ENCODE peak calls at places on chromosomes 1 and 21, in eight cellular contexts. G is ovary; A is WTC11; M is CD4-positive, alpha-beta T cell; T is GM23338; W is foreskin fibroblast; J is HCT116; S is GM20000. R is an unnamed sample.

GRCh38 chr1:180916771-180917170 is 4.1 kb downstream of the KIAA1614 start:
- DNase-seq in G (no peak), A (no peak), M (no peak), T (no peak), W (no peak), J (no peak), S (peak; percentile 19), R (no peak)

GRCh38 chr1:202745313-202745888 is 35.1 kb upstream of the SYT2 start:
- DNase-seq in G (no peak), A (no peak), M (no peak), T (no peak), W (no peak), J (no peak), S (no peak), R (no peak)

GRCh38 chr1:58180537-58180936 is 366.0 kb downstream of the OMA1 start:
- DNase-seq in G (no peak), A (no peak), M (no peak), T (no peak), W (no peak), J (no peak), S (no peak), R (no peak)

GRCh38 chr1:51871351-51871975 is 7.1 kb downstream of the NRDC start:
- DNase-seq in G (no peak), A (no peak), M (no peak), T (no peak), W (no peak), J (no peak), S (no peak), R (no peak)

GRCh38 chr1:36508257-36508656 is 25.5 kb upstream of the CSF3R start:
- DNase-seq in G (no peak), A (no peak), M (no peak), T (no peak), W (no peak), J (no peak), S (no peak), R (no peak)

GRCh38 chr1:117599286-117599685 is 6.6 kb upstream of the TENT5C start:
- DNase-seq in G (no peak), A (no peak), M (no peak), T (no peak), W (no peak), J (no peak), S (no peak), R (no peak)

GRCh38 chr1:246309247-246309884 is 197.7 kb downstream of the SMYD3 start:
- DNase-seq in G (no peak), A (no peak), M (no peak), T (no peak), W (no peak), J (no peak), S (no peak), R (no peak)

GRCh38 chr1:36425791-36426190 is 24.5 kb downstream of the OSCP1 start:
- DNase-seq in G (no peak), A (no peak), M (no peak), T (no peak), W (no peak), J (no peak), S (no peak), R (no peak)

GRCh38 chr1:161978011-161978790 is 45.5 kb downstream of the OLFML2B start:
- DNase-seq in G (no peak), A (no peak), M (no peak), T (peak; percentile 36), W (no peak), J (no peak), S (no peak), R (no peak)

GRCh38 chr1:109832935-109833334 is 69.2 kb upstream of the EPS8L3 start:
- DNase-seq in G (no peak), A (no peak), M (no peak), T (peak; percentile 21), W (no peak), J (no peak), S (no peak), R (no peak)

GRCh38 chr21:33729631-33730030 is 87.3 kb downstream of the ITSN1 start:
- DNase-seq in G (no peak), A (no peak), M (no peak), T (peak; percentile 33), W (no peak), J (no peak), S (no peak), R (no peak)

GRCh38 chr1:48916121-48917069 is 139.7 kb upstream of the BEND5 start:
- DNase-seq in G (no peak), A (peak; percentile 53), M (no peak), T (peak; percentile 84), W (peak; percentile 79), J (peak; percentile 8), S (no peak), R (no peak)

GRCh38 chr1:17466359-17466758 is 26.9 kb upstream of the RCC2 start:
- DNase-seq in G (no peak), A (peak; percentile 36), M (no peak), T (peak; percentile 63), W (no peak), J (no peak), S (no peak), R (no peak)

GRCh38 chr1:116515702-116516101 is 55.1 kb downstream of the CD58 start:
- DNase-seq in G (no peak), A (no peak), M (no peak), T (no peak), W (no peak), J (no peak), S (no peak), R (no peak)

GRCh38 chr1:177756161-177756560 is 213.7 kb downstream of the SEC16B start:
- DNase-seq in G (no peak), A (no peak), M (no peak), T (no peak), W (no peak), J (no peak), S (no peak), R (no peak)

GRCh38 chr1:35222322-35223108 is 29.6 kb upstream of the SFPQ start:
- DNase-seq in G (no peak), A (no peak), M (no peak), T (no peak), W (peak; percentile 91), J (no peak), S (no peak), R (no peak)

GRCh38 chr1:164823486-164824279 is 264.7 kb downstream of the PBX1 start:
- DNase-seq in G (peak; percentile 34), A (no peak), M (no peak), T (no peak), W (peak; percentile 32), J (no peak), S (no peak), R (no peak)

DNA sequence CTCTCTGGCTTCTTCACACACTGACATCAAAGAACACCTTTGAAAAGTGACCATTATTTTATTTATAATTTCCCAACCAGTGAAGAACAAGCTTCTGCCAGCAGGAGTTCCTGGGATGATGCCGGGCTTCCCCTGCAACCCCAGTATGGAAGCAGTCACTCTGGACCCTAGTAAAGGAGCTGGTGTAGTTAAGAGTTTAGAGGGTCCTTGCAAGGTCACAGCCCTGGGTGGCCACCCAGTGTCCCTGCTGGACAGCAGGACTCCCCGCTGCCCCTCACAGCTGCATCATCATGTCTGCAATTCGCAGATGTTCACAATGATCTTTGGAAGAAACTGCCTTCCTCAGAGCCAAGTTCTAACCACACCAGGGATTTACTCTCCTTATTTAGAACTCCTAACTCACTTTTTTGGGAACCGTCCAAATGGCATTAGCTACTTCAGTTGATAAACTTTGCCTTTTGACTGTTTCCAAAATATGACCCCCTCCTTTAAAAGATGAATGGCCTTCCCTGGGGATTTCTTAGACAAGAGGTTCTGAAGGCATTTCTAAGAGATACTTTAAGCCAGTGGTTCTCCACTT is 90.6 kb downstream of the HIVEP3 start:
- DNase-seq in G (no peak), A (no peak), M (no peak), T (no peak), W (no peak), J (no peak), S (no peak), R (no peak)
- TF ChIP-seq CTCF in G (no peak), A (no peak), M (no peak), T (no peak), W (no peak), J (no peak), S (no peak), R (no peak)

DNA sequence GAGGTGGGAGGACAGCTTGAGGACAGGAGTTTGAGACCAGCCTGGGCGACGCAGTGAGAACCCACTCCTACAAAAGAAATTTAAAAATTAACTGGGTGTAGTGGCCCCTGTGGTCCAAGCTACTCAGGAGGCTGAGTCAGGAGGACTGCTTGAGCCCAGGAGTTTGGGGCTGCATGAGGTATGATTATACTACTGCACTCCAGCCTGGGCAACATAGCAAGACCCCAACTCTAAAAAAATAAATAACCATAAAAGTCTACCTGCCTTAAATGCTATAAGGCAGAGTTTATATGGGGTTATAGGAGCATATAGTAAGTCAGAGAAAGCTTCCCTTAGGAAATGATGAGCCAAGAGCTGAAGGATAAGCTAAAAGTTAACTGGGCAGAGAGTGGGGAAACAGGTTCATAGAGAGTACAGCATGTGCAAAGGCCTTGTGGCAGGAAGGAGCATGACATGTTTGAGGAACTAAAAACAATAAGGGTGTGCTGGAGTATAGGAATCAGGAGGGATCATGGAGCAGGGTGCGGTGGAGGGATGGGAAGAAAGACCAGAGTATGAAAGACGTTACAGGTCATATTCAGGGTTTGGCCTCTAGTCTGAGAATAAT is 68.3 kb downstream of the ADSS2 start:
- DNase-seq in G (no peak), A (no peak), M (no peak), T (no peak), W (no peak), J (no peak), S (no peak), R (no peak)
- TF ChIP-seq CTCF in G (no peak), A (no peak), M (no peak), T (no peak), W (no peak), J (no peak), S (no peak), R (no peak)

GRCh38 chr21:16945580-16945979 is 567.3 kb upstream of the CXADR start:
- DNase-seq in G (no peak), A (no peak), M (no peak), T (no peak), W (no peak), J (no peak), S (no peak), R (no peak)

GRCh38 chr21:16942703-16943102 is 570.1 kb upstream of the CXADR start:
- DNase-seq in G (no peak), A (peak; percentile 50), M (no peak), T (peak; percentile 93), W (peak; percentile 20), J (no peak), S (no peak), R (no peak)
- TF ChIP-seq CTCF in G (no peak), A (peak; percentile 32), M (no peak), T (peak; percentile 82), W (peak; percentile 57), J (peak; percentile 1), S (no peak), R (no peak)

DNA sequence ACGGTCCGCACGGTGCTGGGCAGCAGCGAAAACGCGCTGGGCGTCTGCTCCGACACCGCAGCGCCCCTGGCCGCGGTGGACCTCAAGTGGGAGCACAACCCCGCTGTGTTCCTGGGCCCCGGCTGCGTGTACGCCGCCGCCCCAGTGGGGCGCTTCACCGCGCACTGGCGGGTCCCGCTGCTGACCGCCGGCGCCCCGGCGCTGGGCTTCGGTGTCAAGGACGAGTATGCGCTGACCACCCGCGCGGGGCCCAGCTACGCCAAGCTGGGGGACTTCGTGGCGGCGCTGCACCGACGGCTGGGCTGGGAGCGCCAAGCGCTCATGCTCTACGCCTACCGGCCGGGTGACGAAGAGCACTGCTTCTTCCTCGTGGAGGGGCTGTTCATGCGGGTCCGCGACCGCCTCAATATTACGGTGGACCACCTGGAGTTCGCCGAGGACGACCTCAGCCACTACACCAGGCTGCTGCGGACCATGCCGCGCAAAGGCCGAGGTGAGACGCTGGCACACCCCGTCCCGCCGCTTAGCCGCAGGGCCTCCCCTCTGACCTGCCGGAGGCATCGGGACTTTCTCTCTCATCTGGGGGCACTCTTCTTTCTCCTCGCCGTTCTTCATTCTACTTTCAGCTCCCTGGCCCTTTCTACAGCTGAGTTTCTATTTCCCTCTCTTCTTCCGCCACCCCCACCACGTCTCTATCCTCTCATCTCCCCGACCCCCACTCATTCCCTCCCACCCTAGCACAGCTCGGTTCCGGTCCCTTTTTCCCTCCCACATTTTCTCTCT is 1.0 kb downstream of the NPR1 start:
- DNase-seq in G (peak; percentile 45), A (peak; percentile 30), M (no peak), T (peak; percentile 57), W (peak; percentile 41), J (no peak), S (peak; percentile 54), R (peak; percentile 52)
- TF ChIP-seq CTCF in G (peak; percentile 58), A (no peak), M (no peak), T (no peak), W (no peak), J (no peak), S (no peak), R (peak; percentile 11)